ENCODE peak calls at places on chromosome 17, in four cellular contexts. Z, S, P and U are unnamed samples. For H3K4me1, the result is how much of the 10 kb centered on the place peaks cover.

GRCh38 chr17:72976971-72977767 is 115.3 kb downstream of the SLC39A11 start:
- DNase-seq in Z (peak), S (no peak), P (no peak), U (peak)

GRCh38 chr17:9987779-9988585 is 82.9 kb upstream of the RCVRN start:
- DNase-seq in Z (no peak), S (no peak), P (no peak), U (peak)

GRCh38 chr17:44910231-44911106 is 4.8 kb downstream of the GFAP start:
- DNase-seq in Z (no peak), S (no peak), P (no peak), U (no peak)

GRCh38 chr17:59652119-59652518 is 32.4 kb downstream of the CLTC start:
- DNase-seq in Z (no peak), S (no peak), P (no peak), U (no peak)

GRCh38 chr17:76561799-76562268 is 22.0 kb downstream of the PRCD start:
- DNase-seq in Z (no peak), S (no peak), P (no peak), U (no peak)

GRCh38 chr17:39104046-39104445 is 47.4 kb downstream of the PLXDC1 start:
- DNase-seq in Z (no peak), S (no peak), P (no peak), U (no peak)

GRCh38 chr17:14875557-14876412 is 389.3 kb downstream of the PMP22 start:
- DNase-seq in Z (no peak), S (no peak), P (no peak), U (no peak)

GRCh38 chr17:72189781-72190593 is 69.2 kb downstream of the SOX9 start:
- DNase-seq in Z (no peak), S (no peak), P (no peak), U (no peak)

GRCh38 chr17:16013943-16014407 is 14.4 kb downstream of the TTC19 start:
- DNase-seq in Z (no peak), S (no peak), P (no peak), U (no peak)

GRCh38 chr17:40810505-40810904 is 10.7 kb upstream of the KRT28 start:
- DNase-seq in Z (no peak), S (no peak), P (no peak), U (no peak)

GRCh38 chr17:12050646-12051225 is 30.1 kb downstream of the MAP2K4 start:
- DNase-seq in Z (no peak), S (no peak), P (no peak), U (no peak)

GRCh38 chr17:75516619-75517276 is 420 bp downstream of the TSEN54 start:
- DNase-seq in Z (peak), S (peak), P (no peak), U (peak)

GRCh38 chr17:14308965-14309879 is 8.3 kb downstream of the HS3ST3B1 start:
- DNase-seq in Z (peak), S (peak), P (peak), U (peak)

GRCh38 chr17:40884708-40885512 is at the start of gene KRT20:
- DNase-seq in Z (no peak), S (no peak), P (no peak), U (no peak)

GRCh38 chr17:236641-237405 is 55.4 kb upstream of the DOC2B start:
- DNase-seq in Z (peak), S (peak), P (no peak), U (peak)

GRCh38 chr17:75238684-75239191 is 22.7 kb downstream of the GGA3 start:
- DNase-seq in Z (peak), S (no peak), P (peak), U (peak)

GRCh38 chr17:75590314-75590761 is 2.7 kb downstream of the MYO15B start:
- DNase-seq in Z (peak), S (no peak), P (no peak), U (peak)

GRCh38 chr17:63774982-63775290 is 966 bp downstream of the DDX42 start:
- DNase-seq in Z (no peak), S (no peak), P (no peak), U (no peak)

GRCh38 chr17:80146121-80147034 is 550 bp downstream of the EIF4A3 start:
- DNase-seq in Z (no peak), S (no peak), P (no peak), U (no peak)

GRCh38 chr17:81044764-81045589 is 10.0 kb downstream of the BAIAP2 start:
- DNase-seq in Z (peak), S (no peak), P (peak), U (peak)

GRCh38 chr17:50299776-50300175 is 25.5 kb downstream of the TMEM92 start:
- DNase-seq in Z (no peak), S (no peak), P (no peak), U (no peak)

GRCh38 chr17:50270430-50271172 is 3.7 kb upstream of the TMEM92 start:
- DNase-seq in Z (no peak), S (peak), P (no peak), U (peak)

GRCh38 chr17:64741924-64742670 is 80.0 kb upstream of the SMURF2 start:
- DNase-seq in Z (peak), S (no peak), P (no peak), U (peak)

GRCh38 chr17:75574404-75575093 is 13.1 kb upstream of the MYO15B start:
- DNase-seq in Z (no peak), S (no peak), P (no peak), U (no peak)

GRCh38 chr17:19979917-19980770 is 2.5 kb upstream of the AKAP10 start:
- DNase-seq in Z (peak), S (no peak), P (no peak), U (peak)

GRCh38 chr17:10628756-10629155 is 28.4 kb downstream of the MYH3 start:
- DNase-seq in Z (no peak), S (no peak), P (no peak), U (no peak)

GRCh38 chr17:67293251-67294203 is 48.5 kb upstream of the HELZ start:
- DNase-seq in Z (peak), S (peak), P (peak), U (peak)

GRCh38 chr17:74712301-74712700 is 422 bp downstream of the CD300LF start:
- DNase-seq in Z (no peak), S (no peak), P (no peak), U (peak)

GRCh38 chr17:7889166-7889584 is 586 bp downstream of the CHD3 start:
- DNase-seq in Z (peak), S (peak), P (peak), U (peak)

GRCh38 chr17:21742326-21742725 is 50.0 kb downstream of the KCNJ18 start:
- DNase-seq in Z (no peak), S (no peak), P (no peak), U (no peak)

GRCh38 chr17:50279181-50279526 is 4.9 kb downstream of the TMEM92 start:
- DNase-seq in Z (no peak), S (peak), P (no peak), U (no peak)

GRCh38 chr17:65537845-65538678 is 23.4 kb downstream of the AXIN2 start:
- DNase-seq in Z (no peak), S (no peak), P (no peak), U (no peak)

GRCh38 chr17:41645371-41646063 is 21.1 kb upstream of the KRT17 start:
- DNase-seq in Z (no peak), S (peak), P (no peak), U (no peak)

GRCh38 chr17:74343526-74344284 is 17.7 kb downstream of the KIF19 start:
- DNase-seq in Z (no peak), S (no peak), P (no peak), U (peak)

GRCh38 chr17:47624727-47625068 is 25.0 kb upstream of the KPNB1 start:
- DNase-seq in Z (no peak), S (no peak), P (no peak), U (no peak)

GRCh38 chr17:47622179-47622549 is 27.6 kb upstream of the KPNB1 start:
- DNase-seq in Z (no peak), S (no peak), P (no peak), U (no peak)

GRCh38 chr17:47618416-47618815 is 31.3 kb upstream of the KPNB1 start:
- DNase-seq in Z (no peak), S (no peak), P (no peak), U (no peak)

GRCh38 chr17:47620503-47621245 is 29.0 kb upstream of the KPNB1 start:
- DNase-seq in Z (no peak), S (no peak), P (no peak), U (no peak)

DNA sequence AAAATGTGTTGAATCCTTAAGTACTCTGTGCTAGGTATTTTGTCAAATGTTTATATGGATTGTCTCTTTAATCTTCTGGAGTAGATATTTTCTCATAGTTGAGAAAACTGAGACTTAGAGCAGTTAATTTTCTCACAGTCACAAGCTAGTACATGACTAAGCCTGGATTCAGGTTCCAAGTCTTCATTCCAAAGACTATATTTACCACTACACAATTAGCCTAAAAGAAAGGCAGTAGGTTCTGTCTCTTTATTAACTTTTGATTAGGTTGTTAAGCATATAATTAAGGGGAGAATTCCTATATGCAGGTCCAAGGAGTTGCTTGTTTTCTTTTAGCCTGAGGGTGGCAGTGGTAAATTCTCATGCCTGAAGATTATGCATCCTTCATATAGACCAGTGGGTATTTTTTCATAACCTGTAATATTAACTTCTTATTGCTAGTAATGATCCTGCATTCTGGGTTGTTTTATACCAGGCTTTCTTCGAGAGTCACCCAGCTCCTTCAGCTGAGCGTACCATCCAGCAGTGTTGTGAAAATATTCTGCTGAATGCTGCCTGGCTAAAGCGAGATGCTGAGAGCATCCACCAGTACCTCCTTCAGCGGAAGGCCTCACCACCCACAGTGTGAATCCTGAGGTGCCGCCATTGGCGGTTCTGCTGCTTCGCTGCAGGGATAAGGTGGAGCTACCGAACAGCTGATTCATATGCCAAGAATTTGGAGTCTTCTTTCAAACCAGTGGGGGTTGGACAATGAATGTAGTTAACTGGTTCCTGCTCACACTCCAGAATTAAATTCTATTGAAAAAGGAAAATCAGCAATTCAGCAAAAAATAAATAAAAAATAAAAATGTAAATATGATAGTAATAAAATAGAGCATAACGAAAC is 28.2 kb upstream of the KPNB1 start:
- DNase-seq in Z (peak), S (peak), P (peak), U (peak)
- H3K27ac ChIP-seq in Z (peak), S (peak), P (peak), U (peak)

GRCh38 chr17:2484876-2485275 is 26.8 kb downstream of the METTL16 start:
- DNase-seq in Z (no peak), S (no peak), P (peak), U (no peak)

GRCh38 chr17:2485543-2485942 is 26.1 kb downstream of the METTL16 start:
- DNase-seq in Z (no peak), S (no peak), P (peak), U (no peak)

GRCh38 chr17:2483084-2483483 is 28.6 kb downstream of the METTL16 start:
- DNase-seq in Z (no peak), S (no peak), P (no peak), U (no peak)

GRCh38 chr17:2487306-2487705 is 24.4 kb downstream of the METTL16 start:
- DNase-seq in Z (no peak), S (no peak), P (peak), U (no peak)

GRCh38 chr17:2485970-2486369 is 25.7 kb downstream of the METTL16 start:
- DNase-seq in Z (no peak), S (no peak), P (no peak), U (no peak)
- H3K4me3 ChIP-seq in Z (peak), S (peak), P (no peak), U (peak)

GRCh38 chr17:78182504-78182903 is 4.3 kb downstream of the TK1 start:
- DNase-seq in Z (no peak), S (no peak), P (no peak), U (no peak)
- H3K4me1 ChIP-seq in Z (under half), S (under half), P (under half), U (under half)

DNA sequence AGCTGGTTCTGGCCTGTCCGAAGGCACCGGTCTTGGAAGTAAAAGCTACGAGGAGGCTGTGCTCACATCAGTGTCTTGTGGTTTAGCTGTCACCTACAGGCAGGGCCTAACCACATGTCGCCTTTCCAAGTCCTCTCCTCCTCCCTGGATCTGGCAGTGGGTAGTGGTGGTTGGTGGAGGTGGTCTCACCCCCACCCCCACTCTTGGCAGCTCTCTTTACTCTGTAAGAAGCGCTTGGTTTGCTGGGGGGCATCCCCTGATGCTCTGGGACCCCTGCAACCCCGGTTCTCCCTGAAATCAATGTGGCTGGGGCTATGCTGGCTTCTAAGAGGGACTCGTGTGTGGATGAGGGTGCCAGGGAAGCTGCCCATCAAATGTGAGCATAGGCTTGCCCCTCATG is 68.3 kb downstream of the WIPI1 start:
- DNase-seq in Z (no peak), S (no peak), P (no peak), U (no peak)
- H3K27ac ChIP-seq in Z (no peak), S (no peak), P (no peak), U (no peak)

DNA sequence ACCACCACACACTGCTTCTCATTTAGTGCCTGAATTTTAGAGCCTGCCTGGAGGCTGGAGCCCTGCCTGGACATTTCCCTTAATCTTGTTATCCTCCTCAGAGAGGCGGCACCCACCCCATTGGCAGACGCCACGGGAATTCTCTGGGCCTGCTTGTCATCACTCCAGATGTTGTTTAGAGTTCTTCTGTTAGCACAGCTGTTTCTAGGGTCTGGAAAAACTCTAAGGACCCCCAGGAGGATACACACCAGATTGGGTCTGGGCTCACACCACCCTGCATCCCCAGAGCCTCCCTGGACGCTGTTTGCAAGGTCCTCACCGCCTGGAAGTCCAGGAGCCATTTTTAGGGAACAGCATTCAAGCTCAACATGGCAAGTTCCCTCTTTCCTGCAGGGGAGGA is 565 bp upstream of the XAF1 start:
- DNase-seq in Z (peak), S (no peak), P (no peak), U (peak)
- H3K4me3 ChIP-seq in Z (peak), S (no peak), P (peak), U (peak)

GRCh38 chr17:78362232-78362631 is 2.4 kb upstream of the SOCS3 start:
- DNase-seq in Z (no peak), S (no peak), P (no peak), U (no peak)
- H3K4me1 ChIP-seq in Z (under half), S (under half), P (under half), U (under half)

GRCh38 chr17:1260762-1261161 is 9.5 kb upstream of the BHLHA9 start:
- DNase-seq in Z (no peak), S (no peak), P (no peak), U (no peak)
- H3K27ac ChIP-seq in Z (no peak), S (no peak), P (no peak), U (no peak)